ENCODE peak calls at places on chromosomes 4 and X, in four cellular contexts. X is H1, S is IMR-90, V is H9. L is an unnamed sample.

GRCh38 chrX:39611468-39611867 is 486.3 kb downstream of the BCOR start:
- DNase-seq in V (no peak), X (no peak), S (no peak), L (no peak)

GRCh38 chrX:25028726-25029125 is 13.0 kb upstream of the ARX start:
- DNase-seq in S (peak; percentile 6), V (no peak), X (no peak), L (no peak)

GRCh38 chr4:123587983-123588494 is 191.4 kb downstream of the SPRY1 start:
- DNase-seq in V (no peak), X (no peak), S (peak; percentile 93), L (no peak)

GRCh38 chrX:3176439-3176820 is 135.2 kb downstream of the ARSF start:
- DNase-seq in X (no peak), V (no peak), S (peak; percentile 49), L (peak; percentile 14)

GRCh38 chr4:85005865-85006377 is 39.4 kb upstream of the WDFY3 start:
- DNase-seq in X (no peak), S (peak; percentile 90), V (no peak), L (no peak)

GRCh38 chr4:176376032-176376614 is 56.4 kb downstream of the SPCS3 start:
- DNase-seq in X (no peak), V (no peak), S (peak; percentile 53), L (peak; percentile 10)

GRCh38 chr4:94813221-94813620 is 55.5 kb downstream of the BMPR1B start:
- DNase-seq in V (no peak), X (no peak), S (no peak), L (peak; percentile 61)

GRCh38 chr4:102734591-102735385 is 26.0 kb downstream of the MANBA start:
- DNase-seq in S (peak; percentile 84), X (no peak), V (no peak), L (no peak)

GRCh38 chrX:19602866-19603620 is 87.7 kb upstream of the MAP3K15 start:
- DNase-seq in X (no peak), S (peak; percentile 82), V (no peak), L (peak; percentile 85)

GRCh38 chr4:74529284-74530041 is 84.5 kb downstream of the AREG start:
- DNase-seq in V (no peak), X (no peak), S (no peak), L (peak; percentile 75)

DNA sequence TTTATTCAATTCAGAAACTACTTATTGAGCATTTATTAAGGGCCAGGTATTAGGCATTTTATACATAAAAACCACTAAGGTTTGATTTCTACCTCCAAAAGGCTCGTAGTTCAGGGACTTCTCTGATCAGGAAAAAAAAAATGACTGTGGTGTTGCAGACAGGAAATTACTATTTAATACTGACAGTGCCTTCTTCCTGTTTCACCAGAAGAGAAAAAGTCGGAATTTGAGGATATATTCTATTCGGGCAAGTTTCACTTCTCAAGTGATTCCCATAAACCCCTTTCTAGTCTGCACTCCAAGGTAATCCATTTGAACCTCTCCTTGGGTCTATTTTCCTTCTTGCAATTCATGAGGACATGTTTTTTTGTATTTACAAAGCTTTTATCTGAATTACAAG is 15.3 kb upstream of the TASL start:
- DNase-seq in X (no peak), V (no peak), S (no peak), L (no peak)
- H3K56ac ChIP-seq in X (no peak overlapping the region), V (no peak overlapping the region), S (no peak overlapping the region), L (no peak overlapping the region)

GRCh38 chr4:52576326-52576725 is 82.8 kb downstream of the USP46 start:
- DNase-seq in X (no peak), S (no peak), V (no peak), L (no peak)
- H3K56ac ChIP-seq in X (no peak overlapping the region), S (no peak overlapping the region), V (no peak overlapping the region), L (no peak overlapping the region)

GRCh38 chr4:87614292-87614890 is 6.1 kb downstream of the DSPP start:
- DNase-seq in V (no peak), S (no peak), X (no peak), L (no peak)
- H3K56ac ChIP-seq in V (no peak overlapping the region), S (no peak overlapping the region), X (no peak overlapping the region), L (no peak overlapping the region)

GRCh38 chrX:109964390-109964789 is 38.5 kb upstream of the TMEM164 start:
- DNase-seq in X (no peak), S (no peak), V (no peak), L (no peak)
- H3K56ac ChIP-seq in X (no peak overlapping the region), S (no peak overlapping the region), V (no peak overlapping the region), L (no peak overlapping the region)

DNA sequence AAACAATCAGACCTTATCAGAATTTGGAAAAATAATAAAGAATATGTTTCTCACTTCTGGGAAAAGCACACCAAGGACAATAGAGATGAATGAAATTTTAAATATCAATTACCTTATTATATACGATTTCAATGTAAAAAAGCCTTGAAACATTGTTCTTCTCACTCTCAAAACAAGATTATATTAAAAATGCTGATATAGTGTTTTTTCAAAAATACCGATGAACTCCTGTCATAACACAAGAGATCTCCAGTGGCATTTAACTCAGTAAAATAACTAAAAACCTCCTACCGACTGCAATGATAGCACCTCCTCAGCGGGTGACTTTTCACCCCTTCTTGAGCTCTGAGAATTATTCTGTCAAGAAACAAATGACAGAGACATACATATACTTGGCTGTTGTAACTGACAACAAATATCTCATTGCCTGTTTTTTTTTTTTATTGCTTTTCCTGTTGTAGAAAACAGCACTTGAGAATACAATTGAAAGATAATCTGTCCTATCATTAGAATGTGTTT is 1237.3 kb downstream of the C4orf33 start:
- DNase-seq in V (no peak), S (no peak), X (no peak), L (no peak)
- H3K56ac ChIP-seq in V (no peak overlapping the region), S (no peak overlapping the region), X (no peak overlapping the region), L (no peak overlapping the region)

GRCh38 chr4:167119392-167119791 is 114.9 kb downstream of the SPOCK3 start:
- DNase-seq in S (no peak), V (no peak), X (no peak), L (no peak)
- H3K56ac ChIP-seq in S (no peak overlapping the region), V (no peak overlapping the region), X (no peak overlapping the region), L (no peak overlapping the region)

GRCh38 chrX:72038016-72038415 is 93.7 kb downstream of the RTL5 start:
- DNase-seq in V (no peak), S (no peak), X (no peak), L (no peak)
- H3K56ac ChIP-seq in V (no peak overlapping the region), S (no peak overlapping the region), X (no peak overlapping the region), L (no peak overlapping the region)

DNA sequence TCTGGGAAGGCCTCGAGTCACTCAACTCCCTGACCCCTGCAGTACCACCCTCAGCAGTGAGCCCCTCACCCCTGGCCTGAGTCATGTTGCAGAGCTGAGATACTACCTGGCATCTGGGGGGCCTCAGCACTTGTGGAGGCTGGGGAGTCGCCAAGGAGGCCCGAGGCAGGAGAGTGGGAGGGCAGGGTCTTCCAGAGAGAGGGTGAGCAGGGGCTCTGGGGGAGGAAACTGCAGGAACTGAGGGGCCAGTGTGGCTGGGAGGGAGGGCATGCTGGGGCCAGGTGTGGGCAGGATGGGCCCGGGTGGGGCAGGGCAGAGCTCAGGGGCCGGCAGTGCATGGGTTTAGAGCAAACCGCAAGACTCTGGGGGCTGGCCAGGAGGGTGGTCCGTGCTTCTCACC is 59.7 kb downstream of the SORCS2 start:
- DNase-seq in V (no peak), X (no peak), S (no peak), L (no peak)
- H3K56ac ChIP-seq in V (no peak overlapping the region), X (no peak overlapping the region), S (no peak overlapping the region), L (no peak overlapping the region)